ENCODE peak calls at places on chromosomes 12 and 14, in six cellular contexts. F is A549, S is K562, D is IMR-90, C is HCT116, K is SK-N-SH. H is an unnamed sample.

GRCh38 chr14:92040431-92041040 is 677 bp upstream of the TRIP11 start:
- DNase-seq in K (peak), S (peak), C (peak), F (peak), D (peak), H (peak)

GRCh38 chr12:22683131-22683530 is 58.2 kb downstream of the ETNK1 start:
- DNase-seq in S (no peak), K (no peak), C (no peak), D (no peak), F (no peak), H (peak)

GRCh38 chr12:81261508-81262207 is 183.8 kb downstream of the ACSS3 start:
- DNase-seq in F (no peak), K (no peak), C (no peak), S (no peak), D (no peak), H (no peak)

GRCh38 chr12:51323317-51323960 is 535 bp downstream of the BIN2 start:
- DNase-seq in F (no peak), C (no peak), K (no peak), S (no peak), D (no peak), H (no peak)

GRCh38 chr14:75513911-75514672 is 8.2 kb upstream of the BATF start:
- DNase-seq in S (no peak), D (no peak), C (no peak), F (no peak), K (no peak), H (no peak)

GRCh38 chr12:89845356-89845755 is 136.7 kb upstream of the ATP2B1 start:
- DNase-seq in K (no peak), S (no peak), F (no peak), C (no peak), D (no peak), H (no peak)

GRCh38 chr12:103529306-103529705 is 33.5 kb upstream of the C12orf42 start:
- DNase-seq in F (no peak), D (no peak), S (no peak), C (no peak), K (no peak), H (no peak)

GRCh38 chr12:93751864-93752610 is 74.9 kb downstream of the CRADD start:
- DNase-seq in C (no peak), F (no peak), D (peak), K (no peak), S (no peak), H (no peak)

GRCh38 chr14:61472025-61472672 is 150.8 kb downstream of the PRKCH start:
- DNase-seq in C (no peak), S (no peak), D (peak), K (peak), F (peak), H (peak)

GRCh38 chr14:89926709-89927108 is 27.8 kb downstream of the EFCAB11 start:
- DNase-seq in C (no peak), K (no peak), F (no peak), S (no peak), D (peak), H (peak)

GRCh38 chr12:87302126-87302732 is 727.0 kb downstream of the C12orf50 start:
- DNase-seq in D (peak), C (no peak), S (no peak), K (no peak), F (no peak), H (no peak)

GRCh38 chr12:43805149-43805856 is 814 bp downstream of the TWF1 start:
- DNase-seq in K (peak), D (no peak), F (peak), S (peak), C (no peak), H (peak)

GRCh38 chr14:44963775-44964380 is 1.9 kb downstream of the TOGARAM1 start:
- DNase-seq in F (no peak), S (peak), D (no peak), C (no peak), K (peak), H (peak)

GRCh38 chr12:46549527-46550265 is 177.1 kb upstream of the SLC38A2 start:
- DNase-seq in C (peak), D (peak), K (no peak), F (no peak), S (peak), H (no peak)

GRCh38 chr12:46547421-46548340 is 175.1 kb upstream of the SLC38A2 start:
- DNase-seq in D (no peak), F (no peak), C (no peak), K (no peak), S (no peak), H (no peak)

GRCh38 chr12:46550266-46550879 is 177.8 kb upstream of the SLC38A2 start:
- DNase-seq in D (no peak), K (no peak), C (no peak), S (no peak), F (no peak), H (no peak)

DNA sequence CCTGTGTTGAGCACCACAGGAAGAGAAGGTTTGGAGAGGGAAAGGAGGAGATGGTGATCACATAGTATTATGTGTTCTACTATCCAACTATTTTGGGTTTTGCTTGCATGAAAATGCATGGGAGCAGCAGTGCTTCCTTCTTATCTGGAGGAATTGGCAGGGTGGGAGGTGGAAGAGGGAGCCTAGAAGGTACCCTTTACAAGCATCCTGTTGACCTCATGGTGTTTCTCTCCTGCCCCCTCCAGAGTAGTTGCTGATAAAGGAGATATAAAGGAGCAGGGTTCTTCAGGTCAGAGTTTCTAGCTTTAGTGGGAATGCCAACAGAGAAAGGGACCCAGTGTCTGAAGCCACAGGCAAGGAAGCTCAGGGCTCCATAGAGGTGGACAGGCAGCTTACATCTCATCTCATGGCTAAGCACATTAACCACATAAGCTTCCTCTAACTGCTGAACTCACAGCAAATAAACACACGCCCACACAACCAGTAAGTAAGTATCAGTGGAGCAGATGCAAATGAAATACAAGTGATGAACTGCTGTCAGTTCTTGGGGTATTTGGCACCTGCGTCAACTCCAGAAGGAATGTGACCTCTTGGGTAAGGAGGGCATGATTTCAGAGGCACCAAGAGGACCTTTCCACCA is 174.2 kb upstream of the SLC38A2 start:
- DNase-seq in C (no peak), S (peak), D (peak), F (no peak), K (no peak), H (no peak)
- TF ChIP-seq RAD21 in C (no peak), S (no peak), D (no peak), F (no peak), K (no peak), H (no peak)

DNA sequence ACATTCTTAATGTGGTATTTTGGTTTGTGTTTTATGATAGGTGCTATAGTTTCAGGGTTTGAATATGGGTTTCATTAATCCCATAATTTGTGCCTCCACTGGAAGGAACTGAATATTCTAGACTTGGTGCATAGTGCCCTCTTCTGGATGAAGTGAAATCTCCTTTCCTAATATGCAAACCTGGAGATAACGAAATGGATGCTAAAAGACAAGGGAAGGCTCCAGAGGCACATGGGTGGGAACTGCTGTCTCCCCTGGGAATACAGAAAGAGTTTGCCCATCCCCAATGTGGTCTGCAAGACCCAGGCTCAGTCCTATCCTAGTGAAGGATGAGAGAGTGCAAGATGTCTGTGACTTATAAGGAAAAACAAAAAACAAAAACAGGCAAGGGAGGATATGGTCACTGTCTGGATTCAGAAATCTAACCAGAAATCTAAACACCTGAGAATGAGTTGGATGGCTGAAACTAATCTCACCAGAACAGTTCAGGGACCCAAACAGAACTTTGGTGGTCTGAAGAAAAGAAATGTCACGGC is 142.3 kb upstream of the TMPO start:
- DNase-seq in D (peak), K (peak), S (peak), F (peak), C (peak), H (peak)
- TF ChIP-seq RAD21 in D (peak), K (peak), S (peak), F (peak), C (peak), H (no peak)

GRCh38 chr12:108131035-108131434 is 1.9 kb downstream of the WSCD2 start:
- DNase-seq in F (no peak), S (no peak), K (no peak), D (no peak), C (no peak), H (no peak)

GRCh38 chr12:108126990-108127468 is 2.1 kb upstream of the WSCD2 start:
- DNase-seq in C (no peak), F (no peak), K (no peak), D (no peak), S (no peak), H (no peak)

GRCh38 chr12:108128221-108129016 is 669 bp upstream of the WSCD2 start:
- DNase-seq in C (no peak), F (no peak), K (no peak), D (no peak), S (no peak), H (no peak)

GRCh38 chr12:108127654-108128053 is 1.4 kb upstream of the WSCD2 start:
- DNase-seq in S (no peak), K (no peak), D (no peak), F (no peak), C (no peak), H (no peak)

DNA sequence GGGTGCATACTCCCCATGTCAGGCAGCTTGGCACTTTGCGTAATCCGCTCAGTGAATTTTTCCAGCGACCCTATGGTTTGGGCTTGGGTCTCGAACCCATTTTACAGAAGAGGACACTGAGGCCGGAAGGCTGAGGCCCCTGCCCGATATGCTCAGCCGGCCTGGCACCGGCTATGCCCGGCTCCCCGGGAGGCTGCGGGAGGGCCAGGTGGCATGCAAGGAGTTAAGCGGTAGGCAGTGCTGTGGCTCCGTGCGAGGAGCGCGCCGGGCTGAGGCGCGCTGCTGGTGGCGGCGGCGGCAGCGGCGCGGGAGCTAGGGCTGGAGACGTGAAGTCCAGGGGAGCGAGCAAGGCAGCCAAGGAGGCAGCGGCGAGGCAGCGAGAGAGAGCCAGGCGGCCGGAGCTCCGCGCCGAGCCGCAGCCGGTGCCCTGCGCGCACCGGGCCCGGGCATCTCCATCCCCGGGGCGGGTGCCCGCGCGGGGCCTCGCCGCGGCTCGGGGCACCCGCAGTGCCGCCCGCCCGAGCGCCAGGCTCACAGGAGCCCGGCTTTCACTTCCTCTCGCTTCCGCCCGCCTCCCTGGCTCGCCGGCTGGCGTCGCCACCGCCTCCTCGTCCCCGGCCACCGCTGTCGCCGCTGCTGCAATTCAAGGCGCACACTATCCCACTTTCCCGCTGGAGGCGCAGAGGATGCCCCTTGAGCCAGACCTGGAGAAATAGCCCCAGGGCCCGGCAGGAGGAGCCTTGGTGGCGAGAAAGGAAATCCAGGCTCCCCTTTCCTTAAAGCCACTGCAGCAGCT is at the start of gene WSCD2:
- DNase-seq in F (no peak), C (peak), D (no peak), K (peak), S (peak), H (peak)
- TF ChIP-seq RAD21 in F (no peak), C (peak), D (no peak), K (peak), S (peak), H (no peak)

GRCh38 chr12:47276253-47277070 is 196.7 kb upstream of the AMIGO2 start:
- DNase-seq in D (peak), K (no peak), C (no peak), F (no peak), S (peak), H (peak)
- TF ChIP-seq RAD21 in D (no peak), K (no peak), C (no peak), F (no peak), S (no peak), H (no peak)

DNA sequence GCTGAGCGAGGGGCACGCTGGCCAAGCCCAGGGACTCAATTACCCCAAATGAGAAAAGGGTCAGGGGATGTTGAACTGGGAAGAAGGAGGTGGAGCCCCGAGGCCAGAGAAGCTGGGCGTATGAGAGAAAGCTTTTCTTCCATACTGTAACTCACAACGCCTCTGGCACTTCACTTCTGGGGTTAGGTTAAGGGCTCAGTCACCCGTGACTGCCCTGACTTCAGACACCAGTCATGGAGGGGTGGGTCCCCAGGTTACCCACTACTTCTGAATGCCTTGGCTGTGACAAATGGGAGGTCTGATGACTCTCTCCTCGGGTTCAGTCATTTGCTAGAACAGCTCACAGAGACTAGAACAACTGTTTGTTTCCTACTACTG is 5.5 kb upstream of the GPR132 start:
- DNase-seq in S (no peak), F (no peak), C (no peak), K (no peak), D (no peak), H (no peak)
- TF ChIP-seq RAD21 in S (no peak), F (no peak), C (no peak), K (no peak), D (no peak), H (no peak)

GRCh38 chr12:108567388-108567787 is 5.0 kb downstream of the ISCU start:
- DNase-seq in C (no peak), S (no peak), F (no peak), K (no peak), D (no peak), H (no peak)

GRCh38 chr12:108567974-108568652 is 5.7 kb downstream of the ISCU start:
- DNase-seq in C (no peak), S (no peak), D (peak), F (no peak), K (no peak), H (no peak)

GRCh38 chr12:108564724-108565123 is 2.3 kb downstream of the ISCU start:
- DNase-seq in S (peak), C (no peak), F (no peak), K (no peak), D (no peak), H (no peak)

GRCh38 chr12:108566452-108566851 is 4.1 kb downstream of the ISCU start:
- DNase-seq in S (no peak), F (no peak), C (no peak), D (no peak), K (no peak), H (no peak)

DNA sequence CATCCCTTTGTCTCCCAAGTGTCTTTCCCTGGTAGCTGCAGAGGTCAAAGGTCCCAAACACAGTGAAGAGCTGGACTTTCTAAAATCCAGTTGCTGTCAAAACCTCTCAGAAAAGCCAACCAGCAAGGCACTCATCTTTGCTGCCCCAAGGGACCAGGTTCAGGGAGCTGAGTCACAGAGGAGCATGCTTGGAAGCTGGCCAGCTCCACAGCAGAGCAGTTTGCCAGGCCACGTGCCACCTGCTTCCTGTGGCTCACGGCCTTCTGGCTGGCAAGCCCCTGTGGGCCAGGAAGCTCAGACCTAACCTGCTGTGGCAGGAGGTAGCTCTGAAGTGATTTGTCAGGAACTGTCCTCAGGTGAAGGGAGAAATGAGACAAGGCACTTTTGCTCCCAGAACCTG is 3.6 kb downstream of the ISCU start:
- DNase-seq in D (peak), C (peak), F (peak), S (no peak), K (peak), H (no peak)
- TF ChIP-seq RAD21 in D (no peak), C (no peak), F (no peak), S (no peak), K (peak), H (no peak)

GRCh38 chr14:73685328-73685727 is 28.9 kb downstream of the PNMA1 start:
- DNase-seq in C (no peak), F (no peak), K (no peak), D (no peak), S (no peak), H (no peak)

GRCh38 chr14:73684627-73685026 is 29.6 kb downstream of the PNMA1 start:
- DNase-seq in C (no peak), K (no peak), D (no peak), F (no peak), S (no peak), H (no peak)

GRCh38 chr14:73686901-73687300 is 27.3 kb downstream of the PNMA1 start:
- DNase-seq in C (no peak), D (no peak), K (no peak), S (no peak), F (no peak), H (no peak)
- TF ChIP-seq RAD21 in C (no peak), D (no peak), K (no peak), S (no peak), F (no peak), H (no peak)

GRCh38 chr12:30970559-30971202 is 44.1 kb downstream of the TSPAN11 start:
- DNase-seq in F (no peak), K (peak), C (no peak), D (no peak), S (no peak), H (no peak)
- TF ChIP-seq RAD21 in F (no peak), K (no peak), C (no peak), D (no peak), S (no peak), H (no peak)

GRCh38 chr14:25150934-25151790 is 101.2 kb upstream of the STXBP6 start:
- DNase-seq in K (peak), C (peak), F (peak), D (peak), S (peak), H (peak)
- TF ChIP-seq RAD21 in K (peak), C (peak), F (peak), D (peak), S (peak), H (no peak)